ENCODE peak calls at places on chromosomes 11 and 22, in seven cellular contexts. C is A673; K is ELR; J is activated naive CD8-positive, alpha-beta T cell treated with anti-CD3 and anti-CD28 coated beads for 36 hours; Z is T-helper 2 cell; I is central memory CD4-positive, alpha-beta T cell; X is activated CD8-positive, alpha-beta memory T cell treated with anti-CD3 and anti-CD28 coated beads for 24 hours. R is an unnamed sample.

GRCh38 chr22:19120829-19121630 is 1.2 kb downstream of the DGCR2 start:
- DNase-seq in C (no peak), K (peak; percentile 75), J (peak; percentile 49), Z (no peak), I (no peak), X (no peak), R (peak; percentile 58)

GRCh38 chr11:102287963-102288744 is 29.1 kb upstream of the BIRC3 start:
- DNase-seq in C (peak; percentile 89), K (peak; percentile 87), J (no peak), Z (no peak), I (peak; percentile 65), X (peak; percentile 70), R (peak; percentile 58)

GRCh38 chr11:70326365-70326803 is 55.9 kb downstream of the PPFIA1 start:
- DNase-seq in C (peak; percentile 66), K (no peak), J (no peak), Z (no peak), I (no peak), X (no peak), R (no peak)

GRCh38 chr11:119092880-119093665 is 8.4 kb downstream of the HMBS start:
- DNase-seq in C (peak; percentile 28), K (peak; percentile 39), J (no peak), Z (no peak), I (no peak), X (no peak), R (no peak)

GRCh38 chr11:8597182-8597581 is 3.2 kb upstream of the STK33 start:
- DNase-seq in C (no peak), K (peak; percentile 46), J (no peak), Z (no peak), I (no peak), X (no peak), R (no peak)

GRCh38 chr11:61092280-61092766 is 10.0 kb upstream of the CD5 start:
- DNase-seq in C (no peak), K (no peak), J (peak; percentile 80), Z (no peak), I (no peak), X (no peak), R (no peak)

GRCh38 chr22:45932066-45932465 is 44.9 kb downstream of the WNT7B start:
- DNase-seq in C (no peak), K (peak; percentile 22), J (no peak), Z (no peak), I (no peak), X (no peak), R (peak; percentile 38)

GRCh38 chr11:73072935-73073481 is 69.1 kb downstream of the FCHSD2 start:
- DNase-seq in C (peak; percentile 19), K (peak; percentile 3), J (no peak), Z (no peak), I (peak; percentile 1), X (no peak), R (peak; percentile 14)

GRCh38 chr11:75301131-75301530 is 50.3 kb downstream of the ARRB1 start:
- DNase-seq in C (no peak), K (no peak), J (no peak), Z (no peak), I (no peak), X (no peak), R (no peak)

GRCh38 chr22:38632528-38632927 is 23.7 kb downstream of the FAM227A start:
- DNase-seq in C (no peak), K (no peak), J (no peak), Z (no peak), I (no peak), X (no peak), R (no peak)

GRCh38 chr11:35173011-35173511 is 34.1 kb downstream of the CD44 start:
- DNase-seq in C (no peak), K (no peak), J (no peak), Z (no peak), I (no peak), X (no peak), R (no peak)

GRCh38 chr11:69640260-69640994 is 529 bp upstream of the CCND1 start:
- DNase-seq in C (peak; percentile 80), K (peak; percentile 70), J (no peak), Z (no peak), I (no peak), X (no peak), R (no peak)

GRCh38 chr11:109390752-109391151 is 31.2 kb upstream of the C11orf87 start:
- DNase-seq in C (no peak), K (no peak), J (no peak), Z (no peak), I (no peak), X (no peak), R (no peak)

GRCh38 chr22:44019846-44020245 is 4.3 kb upstream of the PARVB start:
- DNase-seq in C (no peak), K (no peak), J (no peak), Z (no peak), I (no peak), X (no peak), R (no peak)

GRCh38 chr11:124070906-124071621 is 29.9 kb upstream of the OR10G7 start:
- DNase-seq in C (peak; percentile 86), K (peak; percentile 63), J (peak; percentile 60), Z (peak; percentile 48), I (peak; percentile 45), X (peak; percentile 84), R (peak; percentile 35)

GRCh38 chr11:95092549-95093324 is 3.1 kb downstream of the ENDOD1 start:
- DNase-seq in C (peak; percentile 40), K (peak; percentile 83), J (peak; percentile 34), Z (peak; percentile 16), I (no peak), X (no peak), R (no peak)

GRCh38 chr22:38416621-38417251 is 38.3 kb downstream of the KCNJ4 start:
- DNase-seq in C (no peak), K (no peak), J (no peak), Z (no peak), I (no peak), X (no peak), R (no peak)